ENCODE peak calls at places on chromosome 1, in six cellular contexts. N is GM12878, Y is GM12892, X is HepG2, A is K562, F is H1. K is an unnamed sample.

GRCh38 chr1:178910023-178910422 is 39.1 kb upstream of the ANGPTL1 start:
- DNase-seq in F (no peak), Y (no peak), N (no peak), A (no peak), X (no peak), K (no peak)

GRCh38 chr1:77948841-77949424 is 29.9 kb downstream of the FUBP1 start:
- DNase-seq in N (no peak), X (peak), Y (no peak), F (no peak), A (no peak), K (no peak)

GRCh38 chr1:226646870-226647449 is 92.1 kb downstream of the ITPKB start:
- DNase-seq in A (no peak), X (no peak), F (no peak), Y (no peak), N (no peak), K (no peak)

GRCh38 chr1:215568287-215568692 is 1.2 kb downstream of the KCTD3 start:
- DNase-seq in F (no peak), X (no peak), N (no peak), A (peak), Y (no peak), K (peak)

GRCh38 chr1:246577720-246578106 is 11.5 kb downstream of the CNST start:
- DNase-seq in X (no peak), N (no peak), A (peak), Y (no peak), F (no peak), K (no peak)

GRCh38 chr1:223834660-223835263 is 11.0 kb downstream of the TP53BP2 start:
- DNase-seq in F (no peak), X (no peak), A (no peak), N (no peak), Y (no peak), K (no peak)

GRCh38 chr1:178266619-178267066 is 172.7 kb downstream of the RASAL2 start:
- DNase-seq in N (no peak), Y (no peak), X (no peak), F (peak), A (no peak), K (no peak)

GRCh38 chr1:202579806-202580205 is 130.4 kb downstream of the SYT2 start:
- DNase-seq in Y (no peak), A (no peak), F (no peak), X (no peak), N (no peak), K (no peak)

GRCh38 chr1:6701437-6702153 is at the start of gene DNAJC11:
- DNase-seq in A (peak), N (peak), Y (peak), X (peak), F (peak), K (peak)

GRCh38 chr1:108657701-108658100 is 3.2 kb downstream of the HENMT1 start:
- DNase-seq in F (no peak), Y (no peak), N (no peak), A (no peak), X (no peak), K (no peak)

GRCh38 chr1:108664426-108664950 is 3.6 kb upstream of the HENMT1 start:
- DNase-seq in A (no peak), F (no peak), X (no peak), Y (no peak), N (no peak), K (no peak)

GRCh38 chr1:108663074-108663473 is 2.2 kb upstream of the HENMT1 start:
- DNase-seq in F (no peak), A (no peak), Y (no peak), N (no peak), X (no peak), K (no peak)

GRCh38 chr1:108665047-108665446 is 4.2 kb upstream of the HENMT1 start:
- DNase-seq in Y (no peak), N (no peak), X (no peak), A (no peak), F (no peak), K (no peak)

DNA sequence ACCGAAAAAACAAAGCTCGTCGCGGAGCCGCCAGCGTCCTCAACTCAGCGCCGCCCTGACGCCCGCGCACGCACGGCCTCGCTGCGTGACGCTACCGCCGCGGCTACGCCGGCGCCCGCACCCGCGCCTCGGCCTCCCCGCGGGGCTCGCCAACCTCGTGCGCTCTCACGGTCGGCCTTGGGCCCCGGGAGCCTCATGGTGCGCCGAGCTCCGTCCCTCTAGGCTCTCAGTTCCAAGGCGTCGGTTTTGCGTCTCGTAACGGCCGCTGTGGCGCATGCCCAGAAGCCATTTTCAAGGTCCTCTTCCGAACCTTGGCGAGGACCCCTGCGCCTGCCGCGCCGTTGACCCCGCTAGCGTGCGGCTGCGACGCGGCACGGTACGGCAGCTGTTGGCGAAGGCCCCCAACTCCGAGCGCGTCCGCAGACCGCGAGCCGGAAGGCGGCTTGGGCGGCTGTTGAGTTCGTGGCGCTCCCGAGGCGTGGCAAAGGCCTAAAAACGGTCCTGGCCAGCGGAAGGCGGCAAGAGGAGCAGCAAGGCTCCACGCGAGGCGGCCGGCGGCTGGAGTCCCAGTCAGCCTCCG is at the start of gene HENMT1:
- DNase-seq in F (peak), N (peak), Y (peak), X (no peak), A (no peak), K (peak)
- TF ChIP-seq TAF1 in F (peak), N (peak), Y (no peak), X (no peak), A (no peak), K (peak)

GRCh38 chr1:116751149-116751548 is 3.1 kb upstream of the CD2 start:
- DNase-seq in A (no peak), F (no peak), X (no peak), N (no peak), Y (no peak), K (no peak)

GRCh38 chr1:116755681-116756080 is 1.5 kb downstream of the CD2 start:
- DNase-seq in A (no peak), F (no peak), X (no peak), Y (no peak), N (no peak), K (no peak)

GRCh38 chr1:116755036-116755435 is 806 bp downstream of the CD2 start:
- DNase-seq in Y (no peak), F (no peak), X (no peak), A (no peak), N (no peak), K (no peak)

GRCh38 chr1:116751626-116752025 is 2.6 kb upstream of the CD2 start:
- DNase-seq in A (no peak), Y (no peak), X (no peak), F (no peak), N (no peak), K (no peak)

DNA sequence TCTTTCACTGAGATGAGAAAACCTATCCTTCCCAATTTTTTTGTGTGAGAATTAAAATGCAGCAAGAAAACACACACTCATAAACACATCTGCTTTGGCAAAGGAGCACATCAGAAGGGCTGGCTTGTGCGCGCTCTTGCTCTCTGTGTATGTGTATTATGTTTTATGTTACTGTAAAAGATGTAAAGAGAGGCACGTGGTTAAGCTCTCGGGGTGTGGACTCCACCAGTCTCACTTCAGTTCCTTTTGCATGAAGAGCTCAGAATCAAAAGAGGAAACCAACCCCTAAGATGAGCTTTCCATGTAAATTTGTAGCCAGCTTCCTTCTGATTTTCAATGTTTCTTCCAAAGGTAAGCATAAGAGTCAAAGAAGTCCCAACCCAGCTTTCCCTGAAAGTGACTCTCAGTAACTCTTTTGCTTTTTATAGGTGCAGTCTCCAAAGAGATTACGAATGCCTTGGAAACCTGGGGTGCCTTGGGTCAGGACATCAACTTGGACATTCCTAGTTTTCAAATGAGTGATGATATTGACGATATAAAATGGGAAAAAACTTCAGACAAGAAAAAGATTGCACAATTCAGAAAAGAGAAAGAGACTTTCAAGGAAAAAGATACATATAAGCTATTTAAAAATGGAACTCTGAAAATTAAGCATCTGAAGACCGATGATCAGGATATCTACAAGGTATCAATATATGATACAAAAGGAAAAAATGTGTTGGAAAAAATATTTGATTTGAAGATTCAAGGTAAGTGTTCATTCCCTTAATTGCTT is at the start of gene CD2:
- DNase-seq in A (no peak), N (no peak), F (no peak), Y (no peak), X (no peak), K (no peak)
- TF ChIP-seq POLR2A in A (no peak), N (no peak), F (no peak), Y (no peak), X (no peak), K (no peak)

GRCh38 chr1:211843018-211843417 is 12.5 kb upstream of the LPGAT1 start:
- DNase-seq in A (no peak), F (no peak), Y (no peak), N (no peak), X (no peak), K (no peak)

GRCh38 chr1:211842518-211842917 is 12.0 kb upstream of the LPGAT1 start:
- DNase-seq in A (no peak), F (no peak), N (no peak), Y (no peak), X (no peak), K (no peak)

GRCh38 chr1:211839106-211839505 is 8.5 kb upstream of the LPGAT1 start:
- DNase-seq in X (no peak), F (no peak), A (no peak), N (no peak), Y (no peak), K (no peak)

DNA sequence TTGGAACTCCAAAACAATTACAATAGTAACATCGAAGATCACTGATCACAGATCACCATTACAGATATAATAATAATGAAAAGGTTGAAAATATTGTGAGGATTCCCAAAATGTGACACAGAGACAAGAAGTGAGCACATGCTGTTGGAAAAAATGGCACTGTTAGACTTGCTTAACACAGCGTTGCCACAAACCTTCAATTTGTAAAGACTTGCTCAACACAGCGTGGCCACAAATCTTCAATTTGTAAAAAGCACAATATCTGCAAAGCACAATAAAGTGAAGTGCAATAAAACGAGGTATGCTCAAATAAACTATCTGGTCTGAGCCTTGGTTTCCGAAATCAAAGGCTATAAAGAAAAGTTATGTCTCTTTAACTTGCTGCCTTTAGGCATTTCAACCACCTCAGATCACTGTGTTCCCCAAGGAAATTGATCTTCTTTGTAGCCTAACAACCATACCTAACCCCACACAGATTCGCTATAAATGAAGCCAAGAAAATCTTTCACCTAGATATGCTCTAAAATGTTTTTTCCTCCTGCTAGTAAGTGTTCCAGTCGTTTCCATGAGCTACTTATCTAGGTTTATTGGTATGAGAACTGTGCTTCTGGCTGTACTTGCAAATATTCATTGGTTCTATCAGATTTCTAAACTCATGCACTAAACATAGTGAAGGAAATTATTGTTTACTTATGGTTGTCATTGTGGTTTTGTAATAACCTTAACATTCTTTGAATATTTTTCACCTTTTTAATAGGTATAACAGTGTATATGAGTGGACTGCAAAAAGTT is 13.1 kb upstream of the LPGAT1 start:
- DNase-seq in Y (no peak), F (no peak), N (no peak), A (no peak), X (no peak), K (no peak)
- TF ChIP-seq TAF1 in Y (no peak), F (no peak), N (no peak), A (no peak), X (no peak), K (no peak)

DNA sequence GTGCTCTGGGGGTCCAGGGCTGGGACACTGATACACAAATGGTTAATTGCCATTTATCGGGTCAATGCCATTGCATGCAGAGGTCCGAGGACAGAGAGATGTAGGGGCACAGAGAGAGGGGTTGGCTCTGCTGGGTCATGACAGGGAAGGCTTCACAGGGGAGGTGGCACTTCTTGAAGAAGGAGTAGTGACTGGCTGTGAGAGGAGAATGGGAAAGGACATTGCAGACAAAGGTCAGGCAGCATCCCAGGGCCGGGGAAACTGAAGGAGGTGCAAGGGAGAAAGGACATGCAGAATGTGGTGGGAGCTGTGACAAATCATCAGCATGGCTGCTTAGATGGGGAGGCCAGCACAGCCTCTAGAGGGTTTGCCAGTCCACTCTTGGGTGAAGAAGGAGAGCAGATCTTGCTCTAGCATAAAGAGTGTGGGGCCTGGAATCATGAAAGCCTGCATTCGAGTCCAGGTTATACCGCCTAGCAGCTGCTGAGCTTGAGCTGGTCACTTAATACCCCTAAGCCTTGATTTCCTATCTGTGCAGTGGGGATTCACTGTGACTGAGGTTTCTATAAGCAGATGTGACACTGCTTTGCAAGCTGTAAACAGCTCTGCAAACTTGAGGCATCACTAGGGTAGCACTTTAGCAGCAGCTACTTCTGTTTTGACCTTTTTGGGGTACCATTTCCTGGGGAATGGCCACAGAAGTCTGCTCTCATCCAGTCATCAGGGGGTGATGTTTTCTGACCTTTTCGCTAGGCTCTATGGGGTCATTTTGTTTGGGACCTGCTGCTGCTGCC is 59.2 kb upstream of the EPS8L3 start:
- DNase-seq in N (no peak), F (peak), A (peak), Y (no peak), X (no peak), K (no peak)
- TF ChIP-seq POLR2A in N (no peak), F (no peak), A (no peak), Y (no peak), X (no peak), K (no peak)

GRCh38 chr1:31336687-31337467 is 36.0 kb downstream of the FABP3 start:
- DNase-seq in X (no peak), A (no peak), Y (no peak), F (no peak), N (no peak), K (no peak)

GRCh38 chr1:31335007-31335406 is 37.9 kb downstream of the FABP3 start:
- DNase-seq in X (peak), N (peak), A (peak), F (no peak), Y (no peak), K (peak)
- TF ChIP-seq TAF1 in X (no peak), N (no peak), A (no peak), F (no peak), Y (no peak), K (no peak)

K was measured in GM12891.